ENCODE peak calls at places on chromosomes 12 and 14, in seven cellular contexts. One of them, this sample, is unnamed.

GRCh38 chr14:75335588-75335987 is 57.0 kb downstream of the FOS start:
- DNase-seq in mucosa of gallbladder: no peak
- DNase-seq in heart left ventricle: no peak
- DNase-seq in fibroblast of pulmonary artery: no peak
- DNase-seq in H9: no peak
- DNase-seq in stimulated activated CD4-positive, alpha-beta T cell treated with anti-CD3 and anti-CD28 coated beads, Interleukin-2, amount 100 ng/mL, for 24 hours: no peak
- DNase-seq in ELR: no peak
- DNase-seq in this sample: no peak

GRCh38 chr12:88716240-88716639 is 136.0 kb upstream of the KITLG start:
- DNase-seq in heart left ventricle: no peak
- DNase-seq in H9: no peak
- DNase-seq in fibroblast of pulmonary artery: no peak
- DNase-seq in ELR: no peak
- DNase-seq in stimulated activated CD4-positive, alpha-beta T cell treated with anti-CD3 and anti-CD28 coated beads, Interleukin-2, amount 100 ng/mL, for 24 hours: no peak
- DNase-seq in mucosa of gallbladder: no peak
- DNase-seq in this sample: no peak

GRCh38 chr12:103823871-103824270 is 17.2 kb downstream of the NT5DC3 start:
- DNase-seq in fibroblast of pulmonary artery: no peak
- DNase-seq in ELR: no peak
- DNase-seq in stimulated activated CD4-positive, alpha-beta T cell treated with anti-CD3 and anti-CD28 coated beads, Interleukin-2, amount 100 ng/mL, for 24 hours: no peak
- DNase-seq in H9: no peak
- DNase-seq in heart left ventricle: no peak
- DNase-seq in mucosa of gallbladder: no peak
- DNase-seq in this sample: no peak

GRCh38 chr12:62749586-62749985 is 185.4 kb downstream of the PPM1H start:
- DNase-seq in stimulated activated CD4-positive, alpha-beta T cell treated with anti-CD3 and anti-CD28 coated beads, Interleukin-2, amount 100 ng/mL, for 24 hours: no peak
- DNase-seq in fibroblast of pulmonary artery: no peak
- DNase-seq in heart left ventricle: no peak
- DNase-seq in ELR: no peak
- DNase-seq in H9: no peak
- DNase-seq in mucosa of gallbladder: no peak
- DNase-seq in this sample: no peak

GRCh38 chr14:23605931-23606585 is 27.5 kb upstream of the JPH4 start:
- DNase-seq in heart left ventricle: no peak
- DNase-seq in mucosa of gallbladder: no peak
- DNase-seq in H9: no peak
- DNase-seq in ELR: no peak
- DNase-seq in stimulated activated CD4-positive, alpha-beta T cell treated with anti-CD3 and anti-CD28 coated beads, Interleukin-2, amount 100 ng/mL, for 24 hours: peak
- DNase-seq in fibroblast of pulmonary artery: no peak
- DNase-seq in this sample: peak

GRCh38 chr12:24839268-24839791 is 109.6 kb downstream of the BCAT1 start:
- DNase-seq in heart left ventricle: no peak
- DNase-seq in H9: no peak
- DNase-seq in ELR: no peak
- DNase-seq in fibroblast of pulmonary artery: no peak
- DNase-seq in mucosa of gallbladder: no peak
- DNase-seq in stimulated activated CD4-positive, alpha-beta T cell treated with anti-CD3 and anti-CD28 coated beads, Interleukin-2, amount 100 ng/mL, for 24 hours: peak
- DNase-seq in this sample: peak

GRCh38 chr12:77938301-77938700 is 107.6 kb downstream of the NAV3 start:
- DNase-seq in fibroblast of pulmonary artery: no peak
- DNase-seq in ELR: peak
- DNase-seq in stimulated activated CD4-positive, alpha-beta T cell treated with anti-CD3 and anti-CD28 coated beads, Interleukin-2, amount 100 ng/mL, for 24 hours: no peak
- DNase-seq in H9: no peak
- DNase-seq in mucosa of gallbladder: no peak
- DNase-seq in heart left ventricle: no peak
- DNase-seq in this sample: no peak

GRCh38 chr14:94412671-94413638 is 24.6 kb upstream of the SERPINA1 start:
- DNase-seq in stimulated activated CD4-positive, alpha-beta T cell treated with anti-CD3 and anti-CD28 coated beads, Interleukin-2, amount 100 ng/mL, for 24 hours: no peak
- DNase-seq in H9: peak
- DNase-seq in ELR: peak
- DNase-seq in mucosa of gallbladder: no peak
- DNase-seq in fibroblast of pulmonary artery: peak
- DNase-seq in heart left ventricle: no peak
- DNase-seq in this sample: no peak

GRCh38 chr12:44101470-44101869 is 265.6 kb downstream of the TMEM117 start:
- DNase-seq in fibroblast of pulmonary artery: no peak
- DNase-seq in heart left ventricle: no peak
- DNase-seq in stimulated activated CD4-positive, alpha-beta T cell treated with anti-CD3 and anti-CD28 coated beads, Interleukin-2, amount 100 ng/mL, for 24 hours: no peak
- DNase-seq in mucosa of gallbladder: no peak
- DNase-seq in H9: no peak
- DNase-seq in ELR: no peak
- DNase-seq in this sample: no peak

GRCh38 chr14:89264196-89264800 is 152.7 kb downstream of the FOXN3 start:
- DNase-seq in ELR: no peak
- DNase-seq in H9: no peak
- DNase-seq in mucosa of gallbladder: no peak
- DNase-seq in fibroblast of pulmonary artery: no peak
- DNase-seq in heart left ventricle: no peak
- DNase-seq in stimulated activated CD4-positive, alpha-beta T cell treated with anti-CD3 and anti-CD28 coated beads, Interleukin-2, amount 100 ng/mL, for 24 hours: no peak
- DNase-seq in this sample: no peak

GRCh38 chr12:95395706-95396105 is 78.2 kb upstream of the METAP2 start:
- DNase-seq in stimulated activated CD4-positive, alpha-beta T cell treated with anti-CD3 and anti-CD28 coated beads, Interleukin-2, amount 100 ng/mL, for 24 hours: no peak
- DNase-seq in H9: no peak
- DNase-seq in mucosa of gallbladder: no peak
- DNase-seq in fibroblast of pulmonary artery: no peak
- DNase-seq in heart left ventricle: no peak
- DNase-seq in ELR: no peak
- DNase-seq in this sample: no peak

GRCh38 chr14:78690836-78691235 is 520.7 kb downstream of the NRXN3 start:
- DNase-seq in fibroblast of pulmonary artery: no peak
- DNase-seq in ELR: no peak
- DNase-seq in heart left ventricle: no peak
- DNase-seq in stimulated activated CD4-positive, alpha-beta T cell treated with anti-CD3 and anti-CD28 coated beads, Interleukin-2, amount 100 ng/mL, for 24 hours: no peak
- DNase-seq in mucosa of gallbladder: no peak
- DNase-seq in H9: no peak
- DNase-seq in this sample: no peak

GRCh38 chr12:8145754-8146415 is 10.9 kb upstream of the ZNF705A start:
- DNase-seq in H9: peak
- DNase-seq in fibroblast of pulmonary artery: peak
- DNase-seq in mucosa of gallbladder: peak
- DNase-seq in heart left ventricle: peak
- DNase-seq in stimulated activated CD4-positive, alpha-beta T cell treated with anti-CD3 and anti-CD28 coated beads, Interleukin-2, amount 100 ng/mL, for 24 hours: no peak
- DNase-seq in ELR: peak
- DNase-seq in this sample: no peak

GRCh38 chr12:45731376-45731775 is 1.9 kb downstream of the ARID2 start:
- DNase-seq in H9: no peak
- DNase-seq in heart left ventricle: no peak
- DNase-seq in ELR: peak
- DNase-seq in stimulated activated CD4-positive, alpha-beta T cell treated with anti-CD3 and anti-CD28 coated beads, Interleukin-2, amount 100 ng/mL, for 24 hours: no peak
- DNase-seq in mucosa of gallbladder: no peak
- DNase-seq in fibroblast of pulmonary artery: no peak
- DNase-seq in this sample: no peak

GRCh38 chr12:13278249-13278787 is 81.8 kb downstream of the EMP1 start:
- DNase-seq in stimulated activated CD4-positive, alpha-beta T cell treated with anti-CD3 and anti-CD28 coated beads, Interleukin-2, amount 100 ng/mL, for 24 hours: peak
- DNase-seq in H9: peak
- DNase-seq in heart left ventricle: peak
- DNase-seq in fibroblast of pulmonary artery: peak
- DNase-seq in mucosa of gallbladder: peak
- DNase-seq in ELR: peak
- DNase-seq in this sample: no peak

GRCh38 chr14:23571701-23572523 is 4.3 kb upstream of the AP1G2 start:
- DNase-seq in fibroblast of pulmonary artery: no peak
- DNase-seq in H9: no peak
- DNase-seq in mucosa of gallbladder: no peak
- DNase-seq in ELR: no peak
- DNase-seq in heart left ventricle: no peak
- DNase-seq in stimulated activated CD4-positive, alpha-beta T cell treated with anti-CD3 and anti-CD28 coated beads, Interleukin-2, amount 100 ng/mL, for 24 hours: no peak
- DNase-seq in this sample: no peak

GRCh38 chr12:85280984-85281946 is 1.2 kb downstream of the ALX1 start:
- DNase-seq in ELR: no peak
- DNase-seq in heart left ventricle: no peak
- DNase-seq in stimulated activated CD4-positive, alpha-beta T cell treated with anti-CD3 and anti-CD28 coated beads, Interleukin-2, amount 100 ng/mL, for 24 hours: no peak
- DNase-seq in fibroblast of pulmonary artery: peak
- DNase-seq in mucosa of gallbladder: no peak
- DNase-seq in H9: no peak
- DNase-seq in this sample: no peak

GRCh38 chr12:64612843-64613242 is 2.5 kb downstream of the RASSF3 start:
- DNase-seq in mucosa of gallbladder: no peak
- DNase-seq in heart left ventricle: no peak
- DNase-seq in stimulated activated CD4-positive, alpha-beta T cell treated with anti-CD3 and anti-CD28 coated beads, Interleukin-2, amount 100 ng/mL, for 24 hours: no peak
- DNase-seq in ELR: no peak
- DNase-seq in fibroblast of pulmonary artery: no peak
- DNase-seq in H9: no peak
- DNase-seq in this sample: no peak

GRCh38 chr14:68219407-68219806 is 399.8 kb downstream of the RAD51B start:
- DNase-seq in heart left ventricle: no peak
- DNase-seq in H9: peak
- DNase-seq in mucosa of gallbladder: no peak
- DNase-seq in fibroblast of pulmonary artery: no peak
- DNase-seq in stimulated activated CD4-positive, alpha-beta T cell treated with anti-CD3 and anti-CD28 coated beads, Interleukin-2, amount 100 ng/mL, for 24 hours: no peak
- DNase-seq in ELR: no peak
- DNase-seq in this sample: no peak

GRCh38 chr12:75294338-75294737 is 35.8 kb downstream of the CAPS2 start:
- DNase-seq in H9: no peak
- DNase-seq in stimulated activated CD4-positive, alpha-beta T cell treated with anti-CD3 and anti-CD28 coated beads, Interleukin-2, amount 100 ng/mL, for 24 hours: no peak
- DNase-seq in fibroblast of pulmonary artery: no peak
- DNase-seq in ELR: no peak
- DNase-seq in mucosa of gallbladder: no peak
- DNase-seq in heart left ventricle: no peak
- DNase-seq in this sample: no peak

GRCh38 chr12:49823350-49823749 is 4.9 kb downstream of the NCKAP5L start:
- DNase-seq in stimulated activated CD4-positive, alpha-beta T cell treated with anti-CD3 and anti-CD28 coated beads, Interleukin-2, amount 100 ng/mL, for 24 hours: no peak
- DNase-seq in mucosa of gallbladder: no peak
- DNase-seq in H9: no peak
- DNase-seq in ELR: no peak
- DNase-seq in fibroblast of pulmonary artery: no peak
- DNase-seq in heart left ventricle: no peak
- DNase-seq in this sample: no peak

GRCh38 chr14:56274556-56274955 is 156.3 kb downstream of the PELI2 start:
- DNase-seq in fibroblast of pulmonary artery: peak
- DNase-seq in ELR: no peak
- DNase-seq in heart left ventricle: no peak
- DNase-seq in mucosa of gallbladder: no peak
- DNase-seq in H9: no peak
- DNase-seq in stimulated activated CD4-positive, alpha-beta T cell treated with anti-CD3 and anti-CD28 coated beads, Interleukin-2, amount 100 ng/mL, for 24 hours: no peak
- DNase-seq in this sample: no peak

GRCh38 chr14:92462568-92462967 is 51.0 kb upstream of the RIN3 start:
- DNase-seq in fibroblast of pulmonary artery: no peak
- DNase-seq in H9: no peak
- DNase-seq in ELR: no peak
- DNase-seq in stimulated activated CD4-positive, alpha-beta T cell treated with anti-CD3 and anti-CD28 coated beads, Interleukin-2, amount 100 ng/mL, for 24 hours: no peak
- DNase-seq in heart left ventricle: no peak
- DNase-seq in mucosa of gallbladder: no peak
- DNase-seq in this sample: no peak

GRCh38 chr12:105214670-105215375 is 21.2 kb downstream of the APPL2 start:
- DNase-seq in heart left ventricle: no peak
- DNase-seq in stimulated activated CD4-positive, alpha-beta T cell treated with anti-CD3 and anti-CD28 coated beads, Interleukin-2, amount 100 ng/mL, for 24 hours: no peak
- DNase-seq in fibroblast of pulmonary artery: peak
- DNase-seq in ELR: peak
- DNase-seq in H9: no peak
- DNase-seq in mucosa of gallbladder: peak
- DNase-seq in this sample: no peak

GRCh38 chr12:56999456-56999855 is 6.9 kb downstream of the ZBTB39 start:
- DNase-seq in heart left ventricle: no peak
- DNase-seq in H9: peak
- DNase-seq in mucosa of gallbladder: no peak
- DNase-seq in ELR: peak
- DNase-seq in stimulated activated CD4-positive, alpha-beta T cell treated with anti-CD3 and anti-CD28 coated beads, Interleukin-2, amount 100 ng/mL, for 24 hours: no peak
- DNase-seq in fibroblast of pulmonary artery: no peak
- DNase-seq in this sample: no peak

GRCh38 chr14:90830931-90831701 is 14.9 kb upstream of the TTC7B start:
- DNase-seq in fibroblast of pulmonary artery: no peak
- DNase-seq in H9: no peak
- DNase-seq in mucosa of gallbladder: no peak
- DNase-seq in ELR: no peak
- DNase-seq in stimulated activated CD4-positive, alpha-beta T cell treated with anti-CD3 and anti-CD28 coated beads, Interleukin-2, amount 100 ng/mL, for 24 hours: no peak
- DNase-seq in heart left ventricle: no peak
- DNase-seq in this sample: no peak

GRCh38 chr12:120938496-120938895 is 34.3 kb upstream of the SPPL3 start:
- DNase-seq in fibroblast of pulmonary artery: no peak
- DNase-seq in heart left ventricle: no peak
- DNase-seq in ELR: no peak
- DNase-seq in H9: no peak
- DNase-seq in mucosa of gallbladder: no peak
- DNase-seq in stimulated activated CD4-positive, alpha-beta T cell treated with anti-CD3 and anti-CD28 coated beads, Interleukin-2, amount 100 ng/mL, for 24 hours: no peak
- DNase-seq in this sample: no peak

GRCh38 chr12:26918321-26919215 is 19.2 kb downstream of the INTS13 start:
- DNase-seq in ELR: peak
- DNase-seq in heart left ventricle: no peak
- DNase-seq in H9: no peak
- DNase-seq in stimulated activated CD4-positive, alpha-beta T cell treated with anti-CD3 and anti-CD28 coated beads, Interleukin-2, amount 100 ng/mL, for 24 hours: no peak
- DNase-seq in mucosa of gallbladder: no peak
- DNase-seq in fibroblast of pulmonary artery: no peak
- DNase-seq in this sample: no peak

GRCh38 chr12:71639341-71639760 is 24.3 kb downstream of the ZFC3H1 start:
- DNase-seq in ELR: peak
- DNase-seq in heart left ventricle: no peak
- DNase-seq in fibroblast of pulmonary artery: no peak
- DNase-seq in H9: peak
- DNase-seq in stimulated activated CD4-positive, alpha-beta T cell treated with anti-CD3 and anti-CD28 coated beads, Interleukin-2, amount 100 ng/mL, for 24 hours: no peak
- DNase-seq in mucosa of gallbladder: no peak
- DNase-seq in this sample: no peak

GRCh38 chr14:75738192-75738591 is 77.1 kb downstream of the TTLL5 start:
- DNase-seq in stimulated activated CD4-positive, alpha-beta T cell treated with anti-CD3 and anti-CD28 coated beads, Interleukin-2, amount 100 ng/mL, for 24 hours: no peak
- DNase-seq in H9: no peak
- DNase-seq in fibroblast of pulmonary artery: peak
- DNase-seq in heart left ventricle: no peak
- DNase-seq in ELR: no peak
- DNase-seq in mucosa of gallbladder: no peak
- DNase-seq in this sample: no peak

GRCh38 chr12:132618683-132619043 is at the start of gene P2RX2:
- DNase-seq in H9: peak
- DNase-seq in ELR: no peak
- DNase-seq in mucosa of gallbladder: no peak
- DNase-seq in heart left ventricle: peak
- DNase-seq in stimulated activated CD4-positive, alpha-beta T cell treated with anti-CD3 and anti-CD28 coated beads, Interleukin-2, amount 100 ng/mL, for 24 hours: no peak
- DNase-seq in fibroblast of pulmonary artery: no peak
- DNase-seq in this sample: no peak

GRCh38 chr14:26204954-26205479 is 392.8 kb downstream of the NOVA1 start:
- DNase-seq in heart left ventricle: peak
- DNase-seq in stimulated activated CD4-positive, alpha-beta T cell treated with anti-CD3 and anti-CD28 coated beads, Interleukin-2, amount 100 ng/mL, for 24 hours: no peak
- DNase-seq in mucosa of gallbladder: no peak
- DNase-seq in ELR: no peak
- DNase-seq in H9: peak
- DNase-seq in fibroblast of pulmonary artery: peak
- DNase-seq in this sample: no peak

GRCh38 chr14:72024043-72024407 is 91.8 kb downstream of the RGS6 start:
- DNase-seq in H9: peak
- DNase-seq in fibroblast of pulmonary artery: peak
- DNase-seq in mucosa of gallbladder: peak
- DNase-seq in stimulated activated CD4-positive, alpha-beta T cell treated with anti-CD3 and anti-CD28 coated beads, Interleukin-2, amount 100 ng/mL, for 24 hours: peak
- DNase-seq in ELR: peak
- DNase-seq in heart left ventricle: no peak
- DNase-seq in this sample: peak

GRCh38 chr12:99235381-99235780 is 412.2 kb upstream of the GARIN6 start:
- DNase-seq in mucosa of gallbladder: no peak
- DNase-seq in H9: no peak
- DNase-seq in ELR: no peak
- DNase-seq in stimulated activated CD4-positive, alpha-beta T cell treated with anti-CD3 and anti-CD28 coated beads, Interleukin-2, amount 100 ng/mL, for 24 hours: no peak
- DNase-seq in heart left ventricle: no peak
- DNase-seq in fibroblast of pulmonary artery: no peak
- DNase-seq in this sample: no peak

GRCh38 chr14:100128688-100129087 is 30.8 kb downstream of the DEGS2 start:
- DNase-seq in heart left ventricle: no peak
- DNase-seq in ELR: no peak
- DNase-seq in fibroblast of pulmonary artery: no peak
- DNase-seq in mucosa of gallbladder: no peak
- DNase-seq in stimulated activated CD4-positive, alpha-beta T cell treated with anti-CD3 and anti-CD28 coated beads, Interleukin-2, amount 100 ng/mL, for 24 hours: no peak
- DNase-seq in H9: no peak
- DNase-seq in this sample: no peak

GRCh38 chr12:53053223-53054111 is 3.6 kb downstream of the TNS2 start:
- DNase-seq in mucosa of gallbladder: peak
- DNase-seq in H9: peak
- DNase-seq in heart left ventricle: no peak
- DNase-seq in fibroblast of pulmonary artery: no peak
- DNase-seq in ELR: peak
- DNase-seq in stimulated activated CD4-positive, alpha-beta T cell treated with anti-CD3 and anti-CD28 coated beads, Interleukin-2, amount 100 ng/mL, for 24 hours: peak
- DNase-seq in this sample: no peak

GRCh38 chr12:126069549-126070165 is 1004.4 kb downstream of the AACS start:
- DNase-seq in fibroblast of pulmonary artery: peak
- DNase-seq in stimulated activated CD4-positive, alpha-beta T cell treated with anti-CD3 and anti-CD28 coated beads, Interleukin-2, amount 100 ng/mL, for 24 hours: peak
- DNase-seq in H9: peak
- DNase-seq in mucosa of gallbladder: peak
- DNase-seq in heart left ventricle: no peak
- DNase-seq in ELR: peak
- DNase-seq in this sample: peak

GRCh38 chr12:75725505-75726120 is 214.2 kb upstream of the KRR1 start:
- DNase-seq in mucosa of gallbladder: no peak
- DNase-seq in stimulated activated CD4-positive, alpha-beta T cell treated with anti-CD3 and anti-CD28 coated beads, Interleukin-2, amount 100 ng/mL, for 24 hours: no peak
- DNase-seq in heart left ventricle: no peak
- DNase-seq in ELR: peak
- DNase-seq in fibroblast of pulmonary artery: peak
- DNase-seq in H9: no peak
- DNase-seq in this sample: no peak

This sample was measured in GM12864.